ENCODE peak calls at places on chromosome 13, in nine cellular contexts. J is effector CD4-positive, alpha-beta T cell; Z is effector memory CD4-positive, alpha-beta T cell; P is NCI-H2029; F is heart right ventricle; D is stimulated activated CD4-positive, alpha-beta T cell treated with anti-CD3 and anti-CD28 coated beads, Interleukin-1b, Interleukin-23, amount 100 ng/mL, for 1 hour; W is midbrain; A is EL; Q is activated T-helper 1 cell treated with anti-CD3 and anti-CD28 coated beads, Interleukin-2, amount 50 U/mL, for 16 hours. N is an unnamed sample.

GRCh38 chr13:32255744-32256120 is 59.4 kb downstream of the ZAR1L start:
- DNase-seq in D (no peak), Z (no peak), Q (no peak), W (no peak), J (no peak), P (peak; percentile 10), A (no peak), F (no peak), N (no peak)

GRCh38 chr13:99657848-99658265 is 156.6 kb downstream of the TM9SF2 start:
- DNase-seq in D (no peak), Q (peak; percentile 15), Z (peak; percentile 10), P (no peak), W (peak; percentile 21), F (peak; percentile 55), J (no peak), A (no peak), N (peak; percentile 34)

GRCh38 chr13:95787356-95788099 is 110.6 kb downstream of the DNAJC3 start:
- DNase-seq in Q (no peak), W (no peak), F (no peak), J (no peak), P (no peak), Z (no peak), D (no peak), A (no peak), N (no peak)

GRCh38 chr13:78631077-78631476 is 27.7 kb upstream of the POU4F1 start:
- DNase-seq in W (no peak), Q (no peak), J (no peak), Z (no peak), D (no peak), A (no peak), F (no peak), P (no peak), N (no peak)

GRCh38 chr13:26557393-26558073 is at the start of gene WASF3:
- DNase-seq in F (peak; percentile 95), P (peak; percentile 78), Z (no peak), Q (no peak), A (peak; percentile 95), W (peak; percentile 96), D (no peak), J (no peak), N (peak; percentile 95)

GRCh38 chr13:102460806-102461205 is 59.0 kb upstream of the FGF14 start:
- DNase-seq in F (no peak), Q (no peak), A (no peak), D (no peak), W (no peak), P (no peak), J (no peak), Z (no peak), N (no peak)

GRCh38 chr13:76106763-76107162 is 470.6 kb downstream of the LMO7 start:
- DNase-seq in Z (no peak), Q (no peak), F (no peak), D (no peak), J (no peak), P (no peak), W (no peak), A (no peak), N (no peak)

GRCh38 chr13:33682020-33682564 is 135.9 kb upstream of the RFC3 start:
- DNase-seq in W (no peak), J (no peak), A (no peak), P (no peak), Q (no peak), F (no peak), D (no peak), Z (no peak), N (no peak)

GRCh38 chr13:50215389-50215788 is 200.1 kb downstream of the KCNRG start:
- DNase-seq in W (no peak), J (no peak), P (no peak), D (no peak), F (no peak), Z (no peak), A (peak; percentile 13), Q (no peak), N (no peak)

GRCh38 chr13:91242652-91243051 is 104.8 kb upstream of the MIR17HG start:
- DNase-seq in D (no peak), J (no peak), P (no peak), F (no peak), Z (no peak), W (no peak), Q (no peak), A (no peak), N (no peak)

GRCh38 chr13:32669030-32669646 is 82.9 kb downstream of the PDS5B start:
- DNase-seq in P (peak; percentile 4), D (no peak), A (peak; percentile 47), W (peak; percentile 8), J (no peak), F (no peak), Z (no peak), Q (no peak), N (no peak)

GRCh38 chr13:20969182-20969581 is 66.6 kb upstream of the XPO4 start:
- DNase-seq in A (peak; percentile 62), W (no peak), P (no peak), J (no peak), F (no peak), Z (no peak), Q (no peak), D (no peak), N (no peak)

GRCh38 chr13:43698009-43698408 is 88.8 kb downstream of the ENOX1 start:
- DNase-seq in F (no peak), A (no peak), J (no peak), D (no peak), P (no peak), W (no peak), Z (no peak), Q (no peak), N (no peak)

GRCh38 chr13:21638319-21639282 is 32.3 kb upstream of the FGF9 start:
- DNase-seq in J (peak; percentile 13), D (no peak), P (peak; percentile 1), Z (no peak), W (peak; percentile 11), F (no peak), Q (no peak), A (peak; percentile 20), N (no peak)

GRCh38 chr13:106242554-106242953 is 292.9 kb downstream of the EFNB2 start:
- DNase-seq in J (no peak), F (no peak), Q (no peak), Z (no peak), A (no peak), D (no peak), W (no peak), P (no peak), N (no peak)

GRCh38 chr13:28493740-28494536 is 990 bp downstream of the FLT1 start:
- DNase-seq in W (no peak), Z (no peak), Q (no peak), D (no peak), A (no peak), J (no peak), P (no peak), F (peak; percentile 25), N (peak; percentile 34)

GRCh38 chr13:73061478-73062275 is 2.9 kb downstream of the KLF5 start:
- DNase-seq in P (no peak), A (no peak), J (no peak), D (no peak), W (no peak), Q (no peak), F (no peak), Z (no peak), N (no peak)

GRCh38 chr13:36706755-36707154 is 32.9 kb downstream of the SERTM1 start:
- DNase-seq in Q (no peak), J (no peak), D (no peak), W (no peak), F (no peak), Z (no peak), P (no peak), A (peak; percentile 60), N (no peak)

GRCh38 chr13:106139407-106139806 is 396.1 kb downstream of the EFNB2 start:
- DNase-seq in W (no peak), Z (no peak), A (no peak), Q (no peak), J (no peak), F (no peak), P (no peak), D (no peak), N (no peak)

GRCh38 chr13:44011036-44011435 is 131.3 kb downstream of the LACC1 start:
- DNase-seq in P (no peak), J (no peak), Z (no peak), W (no peak), Q (no peak), F (no peak), A (peak; percentile 33), D (no peak), N (no peak)

GRCh38 chr13:109939838-109940237 is 153.5 kb upstream of the IRS2 start:
- DNase-seq in W (no peak), D (no peak), Z (no peak), P (no peak), J (no peak), F (no peak), Q (no peak), A (no peak), N (no peak)